ENCODE peak calls at places on chromosomes 4 and X, in ten cellular contexts. C is MM.1S, A is Caco-2, B is esophagus squamous epithelium, T is astrocyte of the spinal cord, Q is cardiac muscle cell, O is WTC11, W is fibroblast of mammary gland, L is nephron progenitor cell, I is upper lobe of left lung. M is an unnamed sample.

GRCh38 chr4:40099010-40099409 is 42.4 kb downstream of the N4BP2 start:
- DNase-seq in O (no peak), T (no peak), C (no peak), W (no peak), L (no peak), B (no peak), Q (peak; percentile 4), A (no peak), I (no peak), M (no peak)

GRCh38 chrX:123830309-123830708 is 29.5 kb upstream of the XIAP start:
- DNase-seq in I (peak; percentile 54), C (no peak), Q (peak; percentile 48), T (peak; percentile 26), A (peak; percentile 68), W (peak; percentile 73), L (no peak), O (no peak), B (no peak), M (peak; percentile 31)

GRCh38 chr4:6471303-6472007 is 959 bp downstream of the PPP2R2C start:
- DNase-seq in I (no peak), L (no peak), T (peak; percentile 5), A (no peak), C (no peak), Q (no peak), O (no peak), B (no peak), W (no peak), M (peak; percentile 14)

GRCh38 chr4:98203406-98204235 is 57.6 kb upstream of the RAP1GDS1 start:
- DNase-seq in B (no peak), Q (no peak), L (no peak), C (peak; percentile 74), W (no peak), O (no peak), T (no peak), I (no peak), A (no peak), M (no peak)

GRCh38 chr4:6557185-6557584 is 17.8 kb upstream of the MAN2B2 start:
- DNase-seq in L (no peak), O (no peak), T (no peak), Q (no peak), C (no peak), I (no peak), A (no peak), B (no peak), W (no peak), M (no peak)

GRCh38 chr4:159229164-159229563 is 126.3 kb downstream of the RAPGEF2 start:
- DNase-seq in Q (peak; percentile 70), B (no peak), W (no peak), T (peak; percentile 74), A (peak; percentile 83), L (no peak), I (no peak), O (no peak), C (no peak), M (no peak)

GRCh38 chrX:120514236-120514635 is 45.1 kb upstream of the LAMP2 start:
- DNase-seq in O (no peak), Q (peak; percentile 30), L (no peak), I (no peak), B (no peak), C (peak; percentile 40), W (peak; percentile 42), T (peak; percentile 22), A (no peak), M (no peak)

GRCh38 chr4:121898150-121898549 is 27.9 kb upstream of the BBS7 start:
- DNase-seq in B (no peak), T (no peak), I (no peak), O (peak; percentile 10), Q (no peak), L (no peak), W (no peak), C (peak; percentile 27), A (no peak), M (no peak)

GRCh38 chr4:3310301-3311094 is 17.7 kb downstream of the RGS12 start:
- DNase-seq in O (no peak), A (no peak), C (no peak), L (no peak), Q (no peak), I (no peak), W (no peak), T (no peak), B (no peak), M (no peak)

GRCh38 chrX:119194631-119195030 is 41.5 kb upstream of the PGRMC1 start:
- DNase-seq in W (peak; percentile 58), C (no peak), B (no peak), Q (peak; percentile 57), T (no peak), A (no peak), I (no peak), L (no peak), O (no peak), M (no peak)

GRCh38 chrX:2500091-2500680 is 590 bp downstream of the DHRSX start:
- DNase-seq in L (peak; percentile 58), Q (peak; percentile 50), C (peak; percentile 7), I (peak; percentile 47), O (peak; percentile 51), B (no peak), W (peak; percentile 77), A (peak; percentile 59), T (peak; percentile 54), M (peak; percentile 51)

GRCh38 chrX:145817299-145817665 is 347 bp upstream of the SLITRK2 start:
- DNase-seq in A (no peak), O (no peak), T (peak; percentile 32), B (no peak), I (no peak), C (no peak), Q (peak; percentile 1), L (peak; percentile 10), W (peak; percentile 2), M (no peak)

GRCh38 chr4:90099795-90100194 is 27.4 kb upstream of the CCSER1 start:
- DNase-seq in A (no peak), B (no peak), L (no peak), I (peak; percentile 30), T (peak; percentile 32), O (no peak), C (no peak), Q (no peak), W (peak; percentile 13), M (no peak)

GRCh38 chr4:38306482-38307071 is 346.4 kb downstream of the PTTG2 start:
- DNase-seq in Q (no peak), L (no peak), C (peak; percentile 95), T (no peak), W (no peak), B (no peak), I (no peak), A (no peak), O (no peak), M (no peak)

GRCh38 chr4:74408639-74409038 is 36.3 kb upstream of the AREG start:
- DNase-seq in W (peak; percentile 51), I (no peak), O (no peak), A (no peak), B (no peak), T (no peak), C (no peak), L (no peak), Q (no peak), M (no peak)

GRCh38 chr4:110622841-110623709 is at the start of gene PITX2:
- DNase-seq in C (no peak), L (peak; percentile 99), A (peak; percentile 99), B (peak; percentile 17), T (peak; percentile 83), W (peak; percentile 96), I (peak; percentile 33), Q (peak; percentile 97), O (peak; percentile 100), M (no peak)

GRCh38 chrX:43349363-43349762 is 306.7 kb upstream of the MAOA start:
- DNase-seq in I (peak; percentile 37), T (peak; percentile 5), O (peak; percentile 30), L (peak; percentile 21), Q (peak; percentile 28), B (no peak), C (peak; percentile 44), A (peak; percentile 41), W (peak; percentile 41), M (no peak)

GRCh38 chr4:18689308-18689915 is 667.9 kb upstream of the LCORL start:
- DNase-seq in B (no peak), Q (peak; percentile 77), A (peak; percentile 46), W (peak; percentile 63), I (peak; percentile 31), T (peak; percentile 74), L (peak; percentile 72), C (peak; percentile 69), O (peak; percentile 68), M (no peak)

GRCh38 chr4:22348410-22348809 is 167.5 kb downstream of the ADGRA3 start:
- DNase-seq in L (no peak), B (no peak), Q (peak; percentile 11), O (no peak), T (peak; percentile 15), A (no peak), I (no peak), W (no peak), C (no peak), M (no peak)

GRCh38 chr4:52983563-52984303 is 121.6 kb downstream of the RASL11B start:
- DNase-seq in L (peak; percentile 19), C (peak; percentile 53), I (no peak), A (no peak), B (no peak), Q (peak; percentile 77), O (no peak), W (peak; percentile 75), T (peak; percentile 69), M (no peak)
- TF ChIP-seq CTCF in L (peak; percentile 70), C (peak; percentile 68), I (peak; percentile 59), A (peak; percentile 58), B (no peak), Q (peak; percentile 61), O (peak; percentile 45), W (peak; percentile 76), T (peak; percentile 58), M (peak; percentile 22)

GRCh38 chr4:116796022-116796421 is 289.4 kb downstream of the TRAM1L1 start:
- DNase-seq in A (no peak), L (no peak), C (no peak), I (no peak), B (no peak), Q (no peak), T (no peak), W (no peak), O (peak; percentile 29), M (no peak)
- TF ChIP-seq CTCF in A (no peak), L (no peak), C (no peak), I (no peak), B (no peak), Q (no peak), T (no peak), W (no peak), O (no peak), M (no peak)

DNA sequence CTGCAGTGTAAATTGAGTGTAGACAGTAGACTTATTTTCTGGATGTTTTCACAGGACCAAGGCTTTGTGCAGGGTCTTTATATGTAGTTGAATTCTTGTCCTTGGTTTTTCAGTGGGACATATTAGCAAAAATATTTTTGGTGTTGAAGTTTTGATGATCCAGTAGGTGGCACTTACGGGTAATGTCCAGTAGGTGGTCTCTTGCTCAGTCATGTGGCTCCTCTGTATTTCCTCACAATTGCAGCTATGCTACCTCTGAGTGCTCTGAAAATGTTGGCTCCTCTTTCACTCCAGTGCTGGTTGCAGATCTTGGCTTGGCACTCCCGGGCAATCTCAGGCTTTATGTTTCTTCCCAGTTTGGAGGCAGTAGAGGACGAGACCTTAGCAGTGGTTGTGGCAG is 419.8 kb upstream of the AMOT start:
- DNase-seq in T (no peak), A (no peak), W (peak; percentile 20), O (no peak), C (peak; percentile 10), I (no peak), B (no peak), L (no peak), Q (peak; percentile 3), M (no peak)
- TF ChIP-seq CTCF in T (peak; percentile 15), A (no peak), W (peak; percentile 45), O (peak; percentile 47), C (peak; percentile 25), I (no peak), B (no peak), L (peak; percentile 27), Q (no peak), M (no peak)

GRCh38 chr4:81919810-81920209 is 448.1 kb upstream of the RASGEF1B start:
- DNase-seq in B (no peak), T (no peak), L (no peak), Q (peak; percentile 4), W (no peak), I (no peak), O (no peak), A (no peak), C (no peak), M (no peak)
- TF ChIP-seq CTCF in B (no peak), T (no peak), L (no peak), Q (no peak), W (no peak), I (no peak), O (no peak), A (no peak), C (no peak), M (no peak)